ENCODE peak calls at places on chromosomes 3 and 15, in seven cellular contexts. F is prostate gland, X is mammary epithelial cell, V is ovary, O is heart left ventricle, H is psoas muscle, A is cardiac muscle cell. P is an unnamed sample.
A peak's percentile ranks its signal among the peaks of the same experiment; 100 is the strongest.

GRCh38 chr3:112437146-112438022 is 61.9 kb downstream of the BTLA start:
- DNase-seq in F (no peak), X (peak; percentile 52), V (no peak), O (no peak), H (no peak), A (no peak), P (peak; percentile 64)

GRCh38 chr3:47318921-47319320 is 36.2 kb downstream of the KLHL18 start:
- DNase-seq in F (no peak), X (no peak), V (no peak), O (no peak), H (no peak), A (no peak), P (no peak)

GRCh38 chr15:43881944-43882343 is 55.1 kb downstream of the WDR76 start:
- DNase-seq in F (no peak), X (no peak), V (no peak), O (no peak), H (no peak), A (no peak), P (peak; percentile 19)

GRCh38 chr3:102006812-102007485 is 157.6 kb downstream of the NFKBIZ start:
- DNase-seq in F (no peak), X (peak; percentile 84), V (no peak), O (peak; percentile 41), H (no peak), A (no peak), P (peak; percentile 81)

GRCh38 chr15:79635897-79636596 is 203.9 kb downstream of the MINAR1 start:
- DNase-seq in F (no peak), X (no peak), V (no peak), O (no peak), H (no peak), A (no peak), P (no peak)

GRCh38 chr3:187255314-187255713 is 36.2 kb downstream of the MASP1 start:
- DNase-seq in F (no peak), X (no peak), V (no peak), O (no peak), H (no peak), A (no peak), P (no peak)

GRCh38 chr3:16504242-16504641 is 9.3 kb downstream of the RFTN1 start:
- DNase-seq in F (no peak), X (no peak), V (no peak), O (no peak), H (no peak), A (no peak), P (no peak)

GRCh38 chr3:126113733-126114132 is 29.8 kb upstream of the SLC41A3 start:
- DNase-seq in F (no peak), X (no peak), V (peak; percentile 14), O (no peak), H (no peak), A (peak; percentile 30), P (no peak)

GRCh38 chr3:16180737-16181134 is 6.3 kb downstream of the GALNT15 start:
- DNase-seq in F (no peak), X (no peak), V (no peak), O (no peak), H (no peak), A (no peak), P (no peak)

GRCh38 chr15:58522391-58522790 is 90.6 kb downstream of the LIPC start:
- DNase-seq in F (peak; percentile 12), X (no peak), V (no peak), O (peak; percentile 51), H (no peak), A (no peak), P (no peak)

GRCh38 chr3:123332124-123332641 is 116.7 kb downstream of the ADCY5 start:
- DNase-seq in F (no peak), X (no peak), V (no peak), O (peak; percentile 42), H (no peak), A (no peak), P (no peak)

GRCh38 chr3:43176666-43177065 is 70.8 kb upstream of the POMGNT2 start:
- DNase-seq in F (no peak), X (no peak), V (no peak), O (no peak), H (no peak), A (no peak), P (no peak)

GRCh38 chr15:73637527-73637926 is 4.3 kb upstream of the NPTN start:
- DNase-seq in F (no peak), X (peak; percentile 54), V (no peak), O (no peak), H (no peak), A (no peak), P (no peak)

GRCh38 chr3:61649381-61650170 is 88.2 kb downstream of the PTPRG start:
- DNase-seq in F (no peak), X (no peak), V (no peak), O (no peak), H (no peak), A (no peak), P (no peak)

GRCh38 chr3:121660356-121661171 is at the start of gene HCLS1:
- DNase-seq in F (peak; percentile 12), X (no peak), V (no peak), O (peak; percentile 54), H (peak; percentile 25), A (no peak), P (peak; percentile 20)

GRCh38 chr15:40282144-40282869 is 557 bp downstream of the ANKRD63 start:
- DNase-seq in F (no peak), X (peak; percentile 53), V (no peak), O (peak; percentile 56), H (no peak), A (peak; percentile 60), P (peak; percentile 43)

GRCh38 chr3:45706133-45706808 is 17.1 kb downstream of the SACM1L start:
- DNase-seq in F (no peak), X (no peak), V (no peak), O (no peak), H (no peak), A (no peak), P (no peak)

GRCh38 chr15:92880796-92881569 is 19.1 kb upstream of the CHD2 start:
- DNase-seq in F (peak; percentile 55), X (no peak), V (peak; percentile 58), O (no peak), H (no peak), A (no peak), P (no peak)

GRCh38 chr15:82177291-82178010 is 85.1 kb downstream of the EFL1 start:
- DNase-seq in F (no peak), X (peak; percentile 62), V (no peak), O (no peak), H (no peak), A (no peak), P (peak; percentile 67)

GRCh38 chr3:18363367-18363766 is 61.8 kb downstream of the SATB1 start:
- DNase-seq in F (no peak), X (no peak), V (no peak), O (no peak), H (no peak), A (no peak), P (no peak)

GRCh38 chr3:41629072-41629471 is 332.8 kb downstream of the ULK4 start:
- DNase-seq in F (no peak), X (no peak), V (no peak), O (no peak), H (no peak), A (no peak), P (peak; percentile 10)

GRCh38 chr3:142275856-142276255 is 50.5 kb upstream of the GK5 start:
- DNase-seq in F (no peak), X (peak; percentile 77), V (no peak), O (no peak), H (no peak), A (no peak), P (peak; percentile 55)

GRCh38 chr15:51093865-51094605 is 671 bp downstream of the TNFAIP8L3 start:
- DNase-seq in F (no peak), X (peak; percentile 32), V (peak; percentile 78), O (no peak), H (peak; percentile 56), A (peak; percentile 32), P (peak; percentile 35)

GRCh38 chr3:184230081-184230602 is 757 bp downstream of the VWA5B2 start:
- DNase-seq in F (no peak), X (no peak), V (no peak), O (no peak), H (no peak), A (peak; percentile 20), P (no peak)
- H3K4me3 ChIP-seq in F (peak overlapping the region; percentile 38), X (no peak overlapping the region), V (peak overlapping the region; percentile 27), O (peak overlapping the region; percentile 25), H (peak overlapping the region; percentile 59), A (peak overlapping the region; percentile 37), P (no peak overlapping the region)

GRCh38 chr3:38245930-38246329 is 19.7 kb upstream of the SLC22A13 start:
- DNase-seq in F (no peak), X (no peak), V (no peak), O (no peak), H (no peak), A (no peak), P (no peak)

GRCh38 chr3:38251197-38251596 is 14.4 kb upstream of the SLC22A13 start:
- DNase-seq in F (no peak), X (no peak), V (no peak), O (no peak), H (no peak), A (no peak), P (no peak)

GRCh38 chr3:38250198-38250597 is 15.4 kb upstream of the SLC22A13 start:
- DNase-seq in F (no peak), X (peak; percentile 68), V (no peak), O (no peak), H (no peak), A (no peak), P (no peak)

GRCh38 chr3:38247366-38248035 is 18.1 kb upstream of the SLC22A13 start:
- DNase-seq in F (no peak), X (peak; percentile 91), V (no peak), O (peak; percentile 24), H (no peak), A (peak; percentile 1), P (peak; percentile 92)
- TF ChIP-seq CTCF in F (no peak), X (peak; percentile 31), V (no peak), O (no peak), H (no peak), A (peak; percentile 49), P (peak; percentile 47)

GRCh38 chr3:128076783-128077624 is 24.8 kb downstream of the SEC61A1 start:
- DNase-seq in F (no peak), X (no peak), V (no peak), O (peak; percentile 43), H (peak; percentile 44), A (peak; percentile 50), P (no peak)

GRCh38 chr3:128074851-128075515 is 22.7 kb downstream of the SEC61A1 start:
- DNase-seq in F (no peak), X (peak; percentile 35), V (no peak), O (no peak), H (no peak), A (no peak), P (peak; percentile 48)

GRCh38 chr3:128078875-128079274 is 26.6 kb downstream of the SEC61A1 start:
- DNase-seq in F (no peak), X (no peak), V (no peak), O (no peak), H (no peak), A (no peak), P (no peak)

GRCh38 chr3:128075516-128076464 is 23.6 kb downstream of the SEC61A1 start:
- DNase-seq in F (peak; percentile 80), X (peak; percentile 70), V (peak; percentile 88), O (peak; percentile 92), H (peak; percentile 89), A (peak; percentile 90), P (peak; percentile 83)

GRCh38 chr3:128076465-128076782 is 24.2 kb downstream of the SEC61A1 start:
- DNase-seq in F (no peak), X (no peak), V (no peak), O (peak; percentile 42), H (no peak), A (peak; percentile 14), P (no peak)
- H3K4me3 ChIP-seq in F (peak overlapping the region; percentile 22), X (no peak overlapping the region), V (peak overlapping the region; percentile 32), O (peak overlapping the region; percentile 20), H (peak overlapping the region; percentile 70), A (peak overlapping the region; percentile 1), P (peak overlapping the region; percentile 46)

GRCh38 chr3:55630280-55630920 is 143.3 kb upstream of the WNT5A start:
- DNase-seq in F (no peak), X (no peak), V (no peak), O (no peak), H (no peak), A (no peak), P (no peak)
- TF ChIP-seq CTCF in F (no peak), X (no peak), V (no peak), O (no peak), H (no peak), A (no peak), P (no peak)

P was measured in epithelial cell of esophagus.